ENCODE peak calls at places on chromosome 3, in seven cellular contexts. One of them, this sample, is unnamed.
A peak's percentile ranks its signal among the peaks of the same experiment; 100 is the strongest.

GRCh38 chr3:67875338-67875737 is 220.9 kb upstream of the SUCLG2 start:
- DNase-seq in endothelial cell of umbilical vein: no peak
- DNase-seq in HCT116: no peak
- DNase-seq in hepatocyte: no peak
- DNase-seq in PC-9: no peak
- DNase-seq in PC-3: peak; percentile 73
- DNase-seq in GM23338: no peak
- DNase-seq in this sample: no peak

GRCh38 chr3:197007953-197008352 is 21.7 kb downstream of the MELTF start:
- DNase-seq in PC-3: no peak
- DNase-seq in GM23338: no peak
- DNase-seq in PC-9: no peak
- DNase-seq in endothelial cell of umbilical vein: no peak
- DNase-seq in hepatocyte: no peak
- DNase-seq in HCT116: no peak
- DNase-seq in this sample: no peak

GRCh38 chr3:31953636-31954035 is 27.4 kb downstream of the OSBPL10 start:
- DNase-seq in PC-9: no peak
- DNase-seq in PC-3: no peak
- DNase-seq in hepatocyte: no peak
- DNase-seq in HCT116: no peak
- DNase-seq in endothelial cell of umbilical vein: no peak
- DNase-seq in GM23338: no peak
- DNase-seq in this sample: no peak

GRCh38 chr3:161339517-161340500 is 31.5 kb downstream of the SPTSSB start:
- DNase-seq in endothelial cell of umbilical vein: no peak
- DNase-seq in GM23338: no peak
- DNase-seq in PC-9: no peak
- DNase-seq in HCT116: no peak
- DNase-seq in hepatocyte: no peak
- DNase-seq in PC-3: no peak
- DNase-seq in this sample: peak; percentile 18

GRCh38 chr3:157868168-157868567 is 238.1 kb downstream of the SHOX2 start:
- DNase-seq in hepatocyte: no peak
- DNase-seq in PC-3: no peak
- DNase-seq in endothelial cell of umbilical vein: no peak
- DNase-seq in GM23338: no peak
- DNase-seq in HCT116: no peak
- DNase-seq in PC-9: no peak
- DNase-seq in this sample: peak; percentile 42

GRCh38 chr3:31880020-31880419 is 101.0 kb downstream of the OSBPL10 start:
- DNase-seq in hepatocyte: peak; percentile 17
- DNase-seq in PC-3: peak; percentile 13
- DNase-seq in GM23338: no peak
- DNase-seq in endothelial cell of umbilical vein: no peak
- DNase-seq in PC-9: no peak
- DNase-seq in HCT116: no peak
- DNase-seq in this sample: no peak

GRCh38 chr3:127555108-127555507 is 35.4 kb downstream of the TPRA1 start:
- DNase-seq in HCT116: no peak
- DNase-seq in endothelial cell of umbilical vein: no peak
- DNase-seq in GM23338: no peak
- DNase-seq in PC-9: no peak
- DNase-seq in hepatocyte: no peak
- DNase-seq in PC-3: no peak
- DNase-seq in this sample: no peak

GRCh38 chr3:127092776-127093175 is 100.2 kb upstream of the PRR23E start:
- DNase-seq in HCT116: no peak
- DNase-seq in PC-3: no peak
- DNase-seq in endothelial cell of umbilical vein: no peak
- DNase-seq in PC-9: no peak
- DNase-seq in GM23338: no peak
- DNase-seq in hepatocyte: no peak
- DNase-seq in this sample: no peak

GRCh38 chr3:36606871-36607765 is 157.2 kb downstream of the DCLK3 start:
- DNase-seq in PC-9: no peak
- DNase-seq in endothelial cell of umbilical vein: no peak
- DNase-seq in HCT116: no peak
- DNase-seq in hepatocyte: no peak
- DNase-seq in GM23338: no peak
- DNase-seq in PC-3: no peak
- DNase-seq in this sample: peak; percentile 97

GRCh38 chr3:175852560-175852959 is 993.4 kb downstream of the NAALADL2 start:
- DNase-seq in endothelial cell of umbilical vein: no peak
- DNase-seq in GM23338: no peak
- DNase-seq in PC-9: no peak
- DNase-seq in HCT116: no peak
- DNase-seq in PC-3: no peak
- DNase-seq in hepatocyte: no peak
- DNase-seq in this sample: no peak
- H3K4me1 ChIP-seq in endothelial cell of umbilical vein: no peaks in the 10 kb centered on the region
- H3K4me1 ChIP-seq in GM23338: no peaks in the 10 kb centered on the region
- H3K4me1 ChIP-seq in PC-9: no peaks in the 10 kb centered on the region
- H3K4me1 ChIP-seq in HCT116: no peaks in the 10 kb centered on the region
- H3K4me1 ChIP-seq in PC-3: no peaks in the 10 kb centered on the region
- H3K4me1 ChIP-seq in hepatocyte: no peaks in the 10 kb centered on the region
- H3K4me1 ChIP-seq in this sample: no peaks in the 10 kb centered on the region

DNA sequence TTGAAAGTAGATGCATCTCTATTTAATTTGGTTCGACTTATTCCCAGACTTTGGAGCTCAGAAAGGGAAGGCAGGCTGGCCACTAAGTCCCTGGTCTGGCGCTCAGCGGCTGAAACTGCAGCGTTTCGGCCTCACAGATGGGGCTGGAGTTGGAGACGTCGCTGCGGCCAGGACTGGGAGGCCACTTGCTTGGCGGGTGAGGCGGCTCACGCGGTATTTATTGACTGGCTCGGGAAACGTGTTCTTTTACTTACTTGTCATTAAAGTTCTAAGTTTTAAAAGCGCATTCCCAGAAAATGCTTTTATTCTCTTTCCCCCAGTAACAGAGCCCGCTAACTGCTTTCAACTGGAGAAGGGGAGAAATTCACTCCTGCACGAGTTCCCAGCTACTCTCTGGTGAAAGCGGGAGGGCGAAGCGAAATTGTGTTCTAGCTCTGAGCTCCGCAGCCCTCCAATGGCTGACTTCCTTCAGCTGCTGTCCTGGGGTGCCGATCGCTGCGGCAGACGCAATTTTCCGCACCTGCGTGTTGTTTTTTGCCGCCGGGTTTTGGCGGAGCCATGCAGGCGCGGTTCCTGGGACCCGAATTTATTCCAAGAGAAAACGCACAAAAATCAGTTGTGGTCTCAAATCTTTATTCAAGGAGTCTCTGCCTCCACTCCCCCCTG is 13.9 kb downstream of the ZIC1 start:
- DNase-seq in PC-9: no peak
- DNase-seq in HCT116: no peak
- DNase-seq in endothelial cell of umbilical vein: no peak
- DNase-seq in hepatocyte: no peak
- DNase-seq in GM23338: peak; percentile 70
- DNase-seq in PC-3: no peak
- DNase-seq in this sample: no peak
- TF ChIP-seq EZH2 in PC-9: no peak
- TF ChIP-seq EZH2 in HCT116: no peak
- TF ChIP-seq EZH2 in endothelial cell of umbilical vein: peak; percentile 76
- TF ChIP-seq EZH2 in hepatocyte: peak; percentile 98
- TF ChIP-seq EZH2 in GM23338: peak; percentile 86
- TF ChIP-seq EZH2 in PC-3: peak; percentile 8
- TF ChIP-seq EZH2 in this sample: peak; percentile 60

GRCh38 chr3:156535162-156535627 is 19.7 kb downstream of the SSR3 start:
- DNase-seq in GM23338: peak; percentile 39
- DNase-seq in hepatocyte: peak; percentile 93
- DNase-seq in PC-9: peak; percentile 70
- DNase-seq in PC-3: peak; percentile 97
- DNase-seq in endothelial cell of umbilical vein: peak; percentile 94
- DNase-seq in HCT116: peak; percentile 56
- DNase-seq in this sample: peak; percentile 99
- TF ChIP-seq CTCF in GM23338: peak; percentile 28
- TF ChIP-seq CTCF in hepatocyte: peak; percentile 43
- TF ChIP-seq CTCF in PC-9: peak; percentile 59
- TF ChIP-seq CTCF in PC-3: peak; percentile 71
- TF ChIP-seq CTCF in endothelial cell of umbilical vein: peak; percentile 22
- TF ChIP-seq CTCF in HCT116: peak; percentile 14
- TF ChIP-seq CTCF in this sample: no peak

GRCh38 chr3:146469206-146470017 is at the start of gene PLSCR2:
- DNase-seq in PC-9: peak; percentile 50
- DNase-seq in PC-3: peak; percentile 69
- DNase-seq in GM23338: peak; percentile 91
- DNase-seq in hepatocyte: peak; percentile 74
- DNase-seq in endothelial cell of umbilical vein: peak; percentile 26
- DNase-seq in HCT116: no peak
- DNase-seq in this sample: no peak
- H3K4me1 ChIP-seq in PC-9: peaks cover under 1% of the 10 kb centered on the region
- H3K4me1 ChIP-seq in PC-3: peaks cover 54% of the 10 kb centered on the region
- H3K4me1 ChIP-seq in GM23338: no peaks in the 10 kb centered on the region
- H3K4me1 ChIP-seq in hepatocyte: no peaks in the 10 kb centered on the region
- H3K4me1 ChIP-seq in endothelial cell of umbilical vein: no peaks in the 10 kb centered on the region
- H3K4me1 ChIP-seq in HCT116: no peaks in the 10 kb centered on the region
- H3K4me1 ChIP-seq in this sample: no peaks in the 10 kb centered on the region

DNA sequence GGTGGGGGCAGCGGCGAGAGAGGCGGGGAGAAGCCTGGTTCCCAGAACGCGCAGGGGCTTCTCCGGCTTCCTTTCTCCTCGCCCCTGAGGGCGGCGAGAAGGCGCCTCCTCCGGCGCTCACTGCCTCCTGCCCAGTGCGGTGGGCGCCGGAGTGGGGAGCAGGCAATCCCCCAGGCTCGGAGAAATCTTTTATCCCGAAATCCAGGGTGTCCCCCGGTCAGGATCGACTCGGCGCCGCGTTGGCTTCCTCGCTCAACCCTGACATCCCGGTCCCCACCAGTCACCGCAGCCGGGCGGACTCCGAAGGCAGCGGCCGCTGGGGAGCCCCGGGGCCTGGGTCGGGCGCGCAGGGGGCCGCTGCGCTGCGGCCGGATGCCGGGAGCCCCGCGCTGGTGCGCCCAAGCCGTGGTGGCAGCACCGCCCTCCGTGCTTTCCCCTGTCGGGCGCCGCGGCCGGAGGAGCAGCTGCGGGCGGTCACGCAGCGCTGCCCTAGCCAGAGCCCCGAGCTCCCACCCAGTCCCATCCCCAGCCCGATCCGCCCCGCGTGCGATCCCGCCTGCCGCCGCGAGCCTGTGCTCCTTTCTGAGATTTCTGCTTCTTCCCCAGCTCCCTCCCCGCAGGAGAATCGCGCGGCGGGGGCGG is 827 bp upstream of the CACNA2D3 start:
- DNase-seq in GM23338: peak; percentile 59
- DNase-seq in HCT116: no peak
- DNase-seq in PC-9: no peak
- DNase-seq in PC-3: no peak
- DNase-seq in endothelial cell of umbilical vein: no peak
- DNase-seq in hepatocyte: peak; percentile 19
- DNase-seq in this sample: no peak
- TF ChIP-seq EZH2 in GM23338: peak; percentile 1
- TF ChIP-seq EZH2 in HCT116: no peak
- TF ChIP-seq EZH2 in PC-9: no peak
- TF ChIP-seq EZH2 in PC-3: no peak
- TF ChIP-seq EZH2 in endothelial cell of umbilical vein: peak; percentile 70
- TF ChIP-seq EZH2 in hepatocyte: no peak
- TF ChIP-seq EZH2 in this sample: peak; percentile 95

DNA sequence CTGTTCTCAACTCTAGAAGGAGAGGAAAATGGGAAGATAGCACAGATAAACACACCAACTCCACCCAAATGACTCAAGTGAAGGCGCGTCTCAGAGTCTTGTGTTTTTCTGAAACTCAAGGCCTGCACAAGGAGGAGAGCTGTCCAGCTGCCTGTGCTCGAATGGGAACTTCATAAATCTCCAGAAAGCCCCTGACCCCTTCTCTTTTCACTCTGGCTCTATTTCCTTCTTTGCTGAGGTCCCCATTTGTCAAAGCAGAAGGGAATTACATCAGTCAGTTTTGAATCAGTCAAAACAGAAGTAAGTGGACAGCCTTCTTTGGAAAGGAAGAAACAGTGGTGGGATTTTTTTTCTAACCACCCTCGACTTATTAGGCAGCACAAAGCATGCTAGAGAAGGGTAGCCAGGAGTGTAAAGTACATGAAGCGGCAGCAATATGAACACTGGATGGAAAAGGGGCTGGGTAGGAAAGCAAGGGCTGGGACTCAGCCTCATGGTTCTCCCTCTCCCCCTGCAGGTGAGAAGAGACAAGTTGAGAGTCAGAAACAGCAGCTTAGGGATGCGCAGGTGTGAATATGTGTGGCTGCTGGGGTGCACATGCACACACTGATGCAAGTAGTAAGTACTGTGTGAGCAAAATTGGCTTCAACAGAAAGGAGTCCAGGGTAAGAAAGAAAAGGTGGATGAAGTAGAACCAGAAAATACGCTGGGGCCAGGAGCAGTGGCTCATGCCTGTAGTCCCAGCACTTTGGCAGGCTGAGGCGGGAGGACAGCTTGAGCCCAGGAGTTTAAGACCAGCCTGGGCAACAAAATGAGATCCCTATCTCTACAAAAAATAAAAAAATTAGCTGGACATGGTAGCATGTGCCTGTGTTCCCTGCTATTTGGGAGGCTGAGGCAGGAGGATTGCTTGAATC is 36.6 kb upstream of the MAGEF1 start:
- DNase-seq in GM23338: peak; percentile 81
- DNase-seq in HCT116: peak; percentile 48
- DNase-seq in PC-9: peak; percentile 55
- DNase-seq in hepatocyte: peak; percentile 70
- DNase-seq in PC-3: peak; percentile 70
- DNase-seq in endothelial cell of umbilical vein: no peak
- DNase-seq in this sample: no peak
- TF ChIP-seq CTCF in GM23338: peak; percentile 81
- TF ChIP-seq CTCF in HCT116: peak; percentile 64
- TF ChIP-seq CTCF in PC-9: peak; percentile 73
- TF ChIP-seq CTCF in hepatocyte: peak; percentile 55
- TF ChIP-seq CTCF in PC-3: peak; percentile 79
- TF ChIP-seq CTCF in endothelial cell of umbilical vein: no peak
- TF ChIP-seq CTCF in this sample: no peak